ENCODE peak calls at places on chromosomes 2 and 18, in six cellular contexts. M is cardiac muscle cell, C is MM.1S, R is astrocyte of the spinal cord, K is endothelial cell of umbilical vein, T is iPS DF 6.9. D is an unnamed sample.

GRCh38 chr2:58734365-58734764 is 493.2 kb upstream of the FANCL start:
- DNase-seq in M (no peak), C (no peak), R (peak; percentile 1), K (peak; percentile 23), T (no peak), D (no peak)

GRCh38 chr2:240782221-240782885 is 37.7 kb downstream of the KIF1A start:
- DNase-seq in M (no peak), C (no peak), R (no peak), K (no peak), T (no peak), D (no peak)

GRCh38 chr2:221210686-221211085 is 361.4 kb downstream of the EPHA4 start:
- DNase-seq in M (no peak), C (no peak), R (no peak), K (no peak), T (no peak), D (no peak)

GRCh38 chr2:219851801-219852481 is 224.5 kb downstream of the SLC4A3 start:
- DNase-seq in M (peak; percentile 19), C (no peak), R (peak; percentile 3), K (no peak), T (no peak), D (no peak)

GRCh38 chr18:46246101-46246500 is 141.9 kb downstream of the HAUS1 start:
- DNase-seq in M (no peak), C (no peak), R (no peak), K (no peak), T (no peak), D (no peak)

GRCh38 chr2:167380094-167380493 is 491.8 kb downstream of the XIRP2 start:
- DNase-seq in M (no peak), C (no peak), R (no peak), K (no peak), T (no peak), D (no peak)

GRCh38 chr18:13608791-13609552 is 117.4 kb downstream of the FAM210A start:
- DNase-seq in M (no peak), C (no peak), R (no peak), K (no peak), T (no peak), D (no peak)

GRCh38 chr2:71336802-71337201 is 5.2 kb downstream of the ZNF638 start:
- DNase-seq in M (peak; percentile 20), C (no peak), R (no peak), K (peak; percentile 2), T (no peak), D (no peak)

GRCh38 chr18:78911751-78912283 is 67.8 kb upstream of the SALL3 start:
- DNase-seq in M (no peak), C (no peak), R (no peak), K (no peak), T (no peak), D (no peak)

GRCh38 chr2:173555833-173556232 is 201.2 kb downstream of the CDCA7 start:
- DNase-seq in M (peak; percentile 32), C (peak; percentile 23), R (peak; percentile 29), K (peak; percentile 61), T (no peak), D (no peak)

GRCh38 chr2:199160677-199161465 is 296.9 kb downstream of the SATB2 start:
- DNase-seq in M (peak; percentile 55), C (no peak), R (peak; percentile 78), K (peak; percentile 35), T (no peak), D (peak; percentile 52)

GRCh38 chr18:58943896-58944295 is 79.2 kb downstream of the ZNF532 start:
- DNase-seq in M (no peak), C (no peak), R (no peak), K (no peak), T (no peak), D (no peak)

GRCh38 chr2:3605013-3605961 is 10.4 kb downstream of the COLEC11 start:
- DNase-seq in M (no peak), C (no peak), R (no peak), K (no peak), T (no peak), D (no peak)

GRCh38 chr2:88074854-88075292 is 7.2 kb downstream of the SMYD1 start:
- DNase-seq in M (peak; percentile 80), C (no peak), R (peak; percentile 35), K (no peak), T (no peak), D (peak; percentile 39)

GRCh38 chr18:79903787-79904356 is 47.6 kb downstream of the SLC66A2 start:
- DNase-seq in M (no peak), C (no peak), R (no peak), K (no peak), T (no peak), D (no peak)

GRCh38 chr2:10412380-10412779 is 35.7 kb downstream of the ODC1 start:
- DNase-seq in M (peak; percentile 54), C (peak; percentile 49), R (peak; percentile 50), K (peak; percentile 42), T (no peak), D (no peak)

GRCh38 chr2:128602038-128602698 is 283.5 kb upstream of the HS6ST1 start:
- DNase-seq in M (no peak), C (no peak), R (no peak), K (no peak), T (no peak), D (no peak)
- H3K4me3 ChIP-seq in M (no peak overlapping the region), C (no peak overlapping the region), R (no peak overlapping the region), K (no peak overlapping the region), T (no peak overlapping the region), D (no peak overlapping the region)

GRCh38 chr2:44777542-44777941 is 164.0 kb upstream of the SIX3 start:
- DNase-seq in M (peak; percentile 22), C (no peak), R (no peak), K (no peak), T (no peak), D (no peak)
- H3K4me3 ChIP-seq in M (no peak overlapping the region), C (no peak overlapping the region), R (no peak overlapping the region), K (no peak overlapping the region), T (no peak overlapping the region), D (no peak overlapping the region)

GRCh38 chr2:54561010-54561409 is 104.9 kb downstream of the SPTBN1 start:
- DNase-seq in M (no peak), C (peak; percentile 27), R (no peak), K (no peak), T (no peak), D (no peak)
- H3K4me3 ChIP-seq in M (peak overlapping the region; percentile 34), C (peak overlapping the region; percentile 86), R (peak overlapping the region; percentile 63), K (no peak overlapping the region), T (no peak overlapping the region), D (peak overlapping the region; percentile 71)

DNA sequence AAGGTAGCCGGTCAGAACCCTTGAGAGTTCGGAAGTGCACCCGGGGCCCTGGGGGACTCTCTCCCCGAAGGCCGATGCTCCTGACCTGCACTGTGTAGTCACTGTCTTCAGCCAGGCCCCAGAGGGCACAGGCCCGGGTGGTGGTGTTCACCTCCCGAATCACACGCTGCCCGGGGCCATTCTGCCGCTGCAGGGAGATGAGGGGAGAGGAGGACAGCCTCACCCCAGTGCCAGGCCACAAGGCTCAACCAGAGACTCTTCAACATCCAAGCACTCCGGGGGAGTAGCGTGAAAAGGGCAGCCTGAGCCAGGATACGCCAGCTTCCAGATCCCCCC is 1.1 kb downstream of the FNDC4 start:
- DNase-seq in M (no peak), C (no peak), R (no peak), K (no peak), T (no peak), D (no peak)
- H3K4me3 ChIP-seq in M (no peak overlapping the region), C (no peak overlapping the region), R (peak overlapping the region; percentile 73), K (no peak overlapping the region), T (no peak overlapping the region), D (no peak overlapping the region)

D was measured in HFF-Myc.